ENCODE peak calls at places on chromosomes 11 and 22, in ten cellular contexts. C is GM12865; E is cardiac muscle cell; K is left ventricle myocardium inferior; Y is SW 1271; X is T-helper 2 cell; A is skeletal muscle cell; I is fibroblast of lung; V is GM23338; J is stimulated activated naive CD4-positive, alpha-beta T cell. L is an unnamed sample.

GRCh38 chr22:45953178-45953577 is 23.8 kb downstream of the WNT7B start:
- DNase-seq in C (no peak), E (no peak), K (no peak), Y (no peak), X (no peak), A (no peak), I (no peak), V (no peak), J (no peak), L (no peak)

GRCh38 chr11:96506953-96507354 is 117.1 kb downstream of the JRKL start:
- DNase-seq in C (no peak), E (peak), K (no peak), Y (no peak), X (no peak), A (no peak), I (no peak), V (peak), J (no peak), L (no peak)

GRCh38 chr11:119052163-119052814 is 4.7 kb downstream of the HYOU1 start:
- DNase-seq in C (no peak), E (no peak), K (no peak), Y (no peak), X (no peak), A (no peak), I (no peak), V (no peak), J (no peak), L (no peak)

GRCh38 chr11:118625976-118626375 is 18.6 kb downstream of the PHLDB1 start:
- DNase-seq in C (no peak), E (no peak), K (no peak), Y (no peak), X (no peak), A (no peak), I (no peak), V (peak), J (no peak), L (no peak)

GRCh38 chr22:30920407-30920806 is 48.2 kb downstream of the MORC2 start:
- DNase-seq in C (peak), E (peak), K (peak), Y (peak), X (peak), A (peak), I (peak), V (peak), J (peak), L (peak)

GRCh38 chr11:86177319-86177718 is 67.2 kb upstream of the EED start:
- DNase-seq in C (no peak), E (no peak), K (no peak), Y (no peak), X (no peak), A (no peak), I (no peak), V (no peak), J (no peak), L (no peak)

GRCh38 chr22:40419718-40420117 is 49.3 kb downstream of the SGSM3 start:
- DNase-seq in C (no peak), E (no peak), K (peak), Y (no peak), X (no peak), A (no peak), I (no peak), V (no peak), J (no peak), L (no peak)

GRCh38 chr22:45932066-45932465 is 44.9 kb downstream of the WNT7B start:
- DNase-seq in C (no peak), E (peak), K (no peak), Y (no peak), X (no peak), A (no peak), I (no peak), V (no peak), J (no peak), L (no peak)

GRCh38 chr11:12245549-12245986 is 131.8 kb upstream of the PARVA start:
- DNase-seq in C (no peak), E (no peak), K (no peak), Y (no peak), X (no peak), A (no peak), I (peak), V (no peak), J (no peak), L (no peak)

GRCh38 chr11:27464155-27464759 is 8.3 kb downstream of the LGR4 start:
- DNase-seq in C (no peak), E (peak), K (no peak), Y (no peak), X (no peak), A (no peak), I (no peak), V (peak), J (no peak), L (peak)

GRCh38 chr11:32594272-32594671 is 10.6 kb downstream of the EIF3M start:
- DNase-seq in C (no peak), E (no peak), K (no peak), Y (no peak), X (no peak), A (no peak), I (no peak), V (no peak), J (no peak), L (peak)

GRCh38 chr11:74493816-74494630 is 499 bp upstream of the LIPT2 start:
- DNase-seq in C (no peak), E (no peak), K (no peak), Y (peak), X (no peak), A (no peak), I (peak), V (peak), J (no peak), L (no peak)

GRCh38 chr11:26556582-26556981 is 15.5 kb downstream of the MUC15 start:
- DNase-seq in C (no peak), E (no peak), K (no peak), Y (no peak), X (no peak), A (no peak), I (no peak), V (no peak), J (no peak), L (no peak)

GRCh38 chr11:19027829-19028595 is 32.5 kb downstream of the MRGPRX2 start:
- DNase-seq in C (no peak), E (peak), K (no peak), Y (no peak), X (no peak), A (peak), I (peak), V (no peak), J (no peak), L (no peak)

GRCh38 chr11:33211153-33211552 is 46.0 kb upstream of the HIPK3 start:
- DNase-seq in C (no peak), E (no peak), K (no peak), Y (no peak), X (no peak), A (no peak), I (no peak), V (no peak), J (no peak), L (peak)

L was measured in MV-4-11.